ENCODE peak calls at places on chromosomes 1 and 21, in ten cellular contexts. Q is amniotic stem cell; X is Calu3; V is GM10248; O is stimulated activated naive CD8-positive, alpha-beta T cell treated with anti-CD3 and anti-CD28 coated beads, Interleukin-15, Interleukin-2, amounts not matched to agents 100 U/mL and 50 U/mL, for 24 hours; I is activated CD4-positive, alpha-beta T cell treated with anti-CD3 and anti-CD28 coated beads, Interleukin-2, amount 50 U/mL, for 1 hour; N is thoracic aorta; R is OCI-LY7; C is GM04504; T is EH. B is an unnamed sample.
A peak's percentile ranks its signal among the peaks of the same experiment; 100 is the strongest.

GRCh38 chr1:113439272-113439660 is 49.0 kb downstream of the MAGI3 start:
- DNase-seq in R (no peak), X (no peak), Q (no peak), O (no peak), T (no peak), I (no peak), C (no peak), N (no peak), V (no peak), B (no peak)

GRCh38 chr1:168090395-168090794 is 46.3 kb downstream of the GPR161 start:
- DNase-seq in I (no peak), R (no peak), C (no peak), N (no peak), Q (no peak), O (no peak), V (peak; percentile 8), X (no peak), T (no peak), B (no peak)

GRCh38 chr1:172821609-172822274 is 162.8 kb downstream of the FASLG start:
- DNase-seq in I (no peak), C (peak; percentile 62), R (no peak), O (no peak), Q (no peak), N (no peak), T (peak; percentile 80), X (no peak), V (no peak), B (no peak)

GRCh38 chr1:71572038-71572437 is 491.2 kb upstream of the ZRANB2 start:
- DNase-seq in T (no peak), I (no peak), C (no peak), Q (no peak), R (no peak), O (no peak), V (no peak), X (no peak), N (no peak), B (no peak)

GRCh38 chr1:86105533-86105866 is 51.1 kb downstream of the COL24A1 start:
- DNase-seq in O (no peak), N (no peak), I (no peak), T (no peak), Q (no peak), R (no peak), C (no peak), X (no peak), V (no peak), B (no peak)

GRCh38 chr1:245858683-245859509 is 648.2 kb downstream of the SMYD3 start:
- DNase-seq in O (no peak), C (no peak), V (no peak), T (peak; percentile 48), R (peak; percentile 36), I (no peak), X (no peak), Q (no peak), N (no peak), B (no peak)

GRCh38 chr1:94729287-94729686 is 90.9 kb upstream of the SLC44A3 start:
- DNase-seq in Q (no peak), V (no peak), T (peak; percentile 90), O (no peak), R (no peak), C (peak; percentile 79), N (no peak), X (no peak), I (no peak), B (peak; percentile 67)

GRCh38 chr1:235582130-235582529 is 67.5 kb downstream of the GNG4 start:
- DNase-seq in X (no peak), N (no peak), C (no peak), I (no peak), O (no peak), V (no peak), R (no peak), Q (no peak), T (no peak), B (no peak)

GRCh38 chr1:68378296-68379084 is 71.3 kb downstream of the RPE65 start:
- DNase-seq in C (no peak), R (no peak), O (no peak), V (no peak), T (peak; percentile 79), N (no peak), X (no peak), I (no peak), Q (peak; percentile 38), B (no peak)

GRCh38 chr1:18939398-18940302 is 16.8 kb downstream of the IFFO2 start:
- DNase-seq in Q (no peak), R (no peak), V (no peak), N (no peak), T (peak; percentile 78), I (no peak), X (no peak), O (no peak), C (no peak), B (no peak)

GRCh38 chr1:13832536-13832935 is 132.5 kb downstream of the PRDM2 start:
- DNase-seq in C (no peak), Q (no peak), T (no peak), V (no peak), O (no peak), X (no peak), N (no peak), R (no peak), I (no peak), B (no peak)

GRCh38 chr1:29081201-29081600 is 42.5 kb downstream of the TMEM200B start:
- DNase-seq in O (no peak), R (no peak), Q (no peak), I (no peak), C (no peak), V (no peak), X (no peak), T (no peak), N (no peak), B (no peak)

GRCh38 chr21:14076143-14076806 is 134.5 kb downstream of the LIPI start:
- DNase-seq in R (no peak), X (no peak), Q (no peak), V (peak; percentile 21), C (no peak), N (no peak), I (no peak), T (no peak), O (no peak), B (no peak)

GRCh38 chr1:210598135-210598652 is 269.5 kb downstream of the HHAT start:
- DNase-seq in O (no peak), R (no peak), T (peak; percentile 99), N (peak; percentile 21), X (peak; percentile 66), C (peak; percentile 94), V (no peak), I (no peak), Q (peak; percentile 85), B (peak; percentile 93)

GRCh38 chr1:56216173-56216572 is 363.2 kb downstream of the PLPP3 start:
- DNase-seq in T (peak; percentile 39), V (no peak), C (no peak), I (no peak), O (no peak), R (no peak), X (no peak), N (peak; percentile 12), Q (no peak), B (peak; percentile 35)

GRCh38 chr1:40868051-40868723 is 6.0 kb upstream of the CITED4 start:
- DNase-seq in V (no peak), I (no peak), N (no peak), Q (no peak), C (no peak), T (peak; percentile 67), O (no peak), X (peak; percentile 39), R (no peak), B (peak; percentile 37)

GRCh38 chr1:108817016-108817415 is 39.9 kb downstream of the AKNAD1 start:
- DNase-seq in V (no peak), T (peak; percentile 48), Q (no peak), R (no peak), X (peak; percentile 26), C (peak; percentile 63), I (no peak), N (no peak), O (no peak), B (peak; percentile 54)

GRCh38 chr1:236021424-236022135 is 43.3 kb downstream of the NID1 start:
- DNase-seq in Q (no peak), N (no peak), C (peak; percentile 70), O (no peak), R (no peak), T (peak; percentile 57), V (no peak), X (no peak), I (no peak), B (no peak)

GRCh38 chr1:93253471-93253870 is 72.9 kb downstream of the CCDC18 start:
- DNase-seq in T (no peak), X (no peak), N (no peak), R (no peak), Q (no peak), V (no peak), C (no peak), I (no peak), O (no peak), B (no peak)

GRCh38 chr1:233442392-233442791 is 114.9 kb downstream of the MAP3K21 start:
- DNase-seq in O (no peak), R (no peak), Q (no peak), X (no peak), T (peak; percentile 35), C (no peak), I (no peak), V (no peak), N (no peak), B (no peak)

GRCh38 chr21:38993561-38993960 is 187.8 kb downstream of the ETS2 start:
- DNase-seq in X (peak; percentile 65), O (no peak), N (peak; percentile 79), Q (peak; percentile 58), T (peak; percentile 94), R (no peak), I (no peak), V (no peak), C (peak; percentile 74), B (peak; percentile 61)

GRCh38 chr1:28021064-28021463 is 61.3 kb downstream of the XKR8 start:
- DNase-seq in X (no peak), Q (no peak), T (no peak), C (no peak), O (no peak), N (no peak), V (no peak), R (no peak), I (no peak), B (no peak)

GRCh38 chr1:75449998-75450397 is 160.9 kb downstream of the SLC44A5 start:
- DNase-seq in R (no peak), Q (no peak), T (no peak), I (no peak), N (no peak), O (no peak), C (no peak), X (no peak), V (no peak), B (no peak)

GRCh38 chr1:226429051-226429461 is 21.2 kb upstream of the PARP1 start:
- DNase-seq in Q (no peak), X (no peak), R (peak; percentile 44), T (peak; percentile 34), O (peak; percentile 41), V (no peak), I (no peak), C (no peak), N (no peak), B (no peak)

GRCh38 chr1:8004803-8005573 is 21.1 kb downstream of the ERRFI1 start:
- DNase-seq in T (peak; percentile 96), N (peak; percentile 66), Q (peak; percentile 87), V (no peak), I (no peak), C (peak; percentile 97), X (peak; percentile 26), O (no peak), R (no peak), B (peak; percentile 89)

B was measured in AG09309.